ENCODE peak calls at places on chromosomes 16 and 17, in six cellular contexts. Q is heart right ventricle, P is lower leg skin, B is Karpas-422, H is OCI-LY7, N is sigmoid colon. R is an unnamed sample.

GRCh38 chr17:28554565-28554964 is 2.1 kb upstream of the UNC119 start:
- DNase-seq in B (no peak), Q (no peak), H (no peak), N (no peak), P (no peak), R (no peak)

GRCh38 chr17:76570877-76571471 is 14.7 kb downstream of the ST6GALNAC2 start:
- DNase-seq in B (no peak), P (no peak), Q (no peak), N (no peak), H (no peak), R (no peak)

GRCh38 chr17:17032131-17032692 is 10.0 kb upstream of the MPRIP start:
- DNase-seq in Q (peak; percentile 73), H (no peak), N (peak; percentile 66), P (no peak), B (no peak), R (peak; percentile 58)

GRCh38 chr16:56192644-56192960 is 1.3 kb downstream of the GNAO1 start:
- DNase-seq in H (no peak), P (no peak), Q (no peak), B (no peak), N (no peak), R (no peak)

GRCh38 chr17:68048996-68049395 is 13.5 kb downstream of the KPNA2 start:
- DNase-seq in Q (no peak), N (no peak), B (peak; percentile 75), H (peak; percentile 37), P (no peak), R (no peak)

GRCh38 chr16:9102379-9102778 is 10.9 kb downstream of the HAPSTR1 start:
- DNase-seq in N (no peak), H (no peak), Q (no peak), P (no peak), B (no peak), R (peak; percentile 79)

GRCh38 chr17:43753488-43754129 is 5.0 kb downstream of the SOST start:
- DNase-seq in N (peak; percentile 15), H (no peak), P (no peak), B (no peak), Q (no peak), R (no peak)

GRCh38 chr16:7910116-7910515 is 577.5 kb downstream of the RBFOX1 start:
- DNase-seq in B (no peak), N (no peak), Q (no peak), H (no peak), P (no peak), R (no peak)

GRCh38 chr17:72512649-72513556 is 392.1 kb downstream of the SOX9 start:
- DNase-seq in N (no peak), P (no peak), H (peak; percentile 73), B (peak; percentile 85), Q (no peak), R (no peak)

R was measured in fibroblast of lung.